ENCODE peak calls at places on chromosome 1, in five cellular contexts. D, Z, F, W and I are unnamed samples.

GRCh38 chr1:170993717-170994116 is 58.4 kb downstream of the MROH9 start:
- DNase-seq in D (no peak), Z (no peak), F (no peak), W (no peak), I (no peak)

GRCh38 chr1:204410764-204411450 is 710 bp downstream of the PPP1R15B start:
- DNase-seq in D (no peak), Z (peak), F (no peak), W (peak), I (peak)

GRCh38 chr1:200296091-200296661 is 113.7 kb downstream of the ZNF281 start:
- DNase-seq in D (no peak), Z (no peak), F (peak), W (no peak), I (no peak)

GRCh38 chr1:91712393-91712792 is 173.6 kb downstream of the TGFBR3 start:
- DNase-seq in D (no peak), Z (no peak), F (no peak), W (no peak), I (no peak)

GRCh38 chr1:46087891-46088290 is 44.5 kb downstream of the PIK3R3 start:
- DNase-seq in D (no peak), Z (no peak), F (no peak), W (no peak), I (no peak)

GRCh38 chr1:209196140-209196539 is 387.4 kb upstream of the CAMK1G start:
- DNase-seq in D (no peak), Z (no peak), F (no peak), W (no peak), I (no peak)

GRCh38 chr1:175511496-175511895 is 231.9 kb downstream of the TNR start:
- DNase-seq in D (no peak), Z (no peak), F (no peak), W (no peak), I (no peak)

GRCh38 chr1:28822779-28823178 is 10.8 kb downstream of the OPRD1 start:
- DNase-seq in D (no peak), Z (no peak), F (no peak), W (no peak), I (no peak)

GRCh38 chr1:170739803-170740202 is 75.9 kb downstream of the PRRX1 start:
- DNase-seq in D (no peak), Z (no peak), F (no peak), W (no peak), I (no peak)

GRCh38 chr1:181669209-181669608 is 185.9 kb downstream of the CACNA1E start:
- DNase-seq in D (no peak), Z (no peak), F (no peak), W (no peak), I (no peak)

GRCh38 chr1:185338719-185339622 is 21.9 kb upstream of the IVNS1ABP start:
- DNase-seq in D (no peak), Z (peak), F (no peak), W (peak), I (no peak)

GRCh38 chr1:35807614-35808375 is at the start of gene AGO4:
- DNase-seq in D (peak), Z (peak), F (peak), W (peak), I (peak)

GRCh38 chr1:31182352-31182751 is 57.3 kb downstream of the NKAIN1 start:
- DNase-seq in D (peak), Z (peak), F (peak), W (peak), I (peak)

GRCh38 chr1:89608627-89609338 is 24.1 kb upstream of the LRRC8C start:
- DNase-seq in D (no peak), Z (no peak), F (no peak), W (no peak), I (no peak)

GRCh38 chr1:213425631-213426030 is 374.6 kb downstream of the RPS6KC1 start:
- DNase-seq in D (no peak), Z (no peak), F (no peak), W (no peak), I (no peak)

GRCh38 chr1:30511563-30512252 is 211.7 kb downstream of the MATN1 start:
- DNase-seq in D (no peak), Z (peak), F (peak), W (no peak), I (no peak)

GRCh38 chr1:16926491-16927195 is 4.9 kb downstream of the CROCC start:
- DNase-seq in D (no peak), Z (no peak), F (no peak), W (no peak), I (no peak)

GRCh38 chr1:3483380-3483779 is 28.9 kb downstream of the ARHGEF16 start:
- DNase-seq in D (no peak), Z (no peak), F (no peak), W (no peak), I (no peak)

GRCh38 chr1:64246294-64246917 is 43.0 kb downstream of the UBE2U start:
- DNase-seq in D (no peak), Z (no peak), F (peak), W (no peak), I (no peak)

GRCh38 chr1:195195423-195196057 is 1412.7 kb downstream of the KCNT2 start:
- DNase-seq in D (no peak), Z (no peak), F (no peak), W (no peak), I (no peak)

GRCh38 chr1:157124855-157125254 is 13.3 kb downstream of the ETV3 start:
- DNase-seq in D (no peak), Z (no peak), F (peak), W (no peak), I (no peak)

GRCh38 chr1:157626099-157626498 is 28.2 kb upstream of the FCRL4 start:
- DNase-seq in D (no peak), Z (no peak), F (peak), W (no peak), I (no peak)

DNA sequence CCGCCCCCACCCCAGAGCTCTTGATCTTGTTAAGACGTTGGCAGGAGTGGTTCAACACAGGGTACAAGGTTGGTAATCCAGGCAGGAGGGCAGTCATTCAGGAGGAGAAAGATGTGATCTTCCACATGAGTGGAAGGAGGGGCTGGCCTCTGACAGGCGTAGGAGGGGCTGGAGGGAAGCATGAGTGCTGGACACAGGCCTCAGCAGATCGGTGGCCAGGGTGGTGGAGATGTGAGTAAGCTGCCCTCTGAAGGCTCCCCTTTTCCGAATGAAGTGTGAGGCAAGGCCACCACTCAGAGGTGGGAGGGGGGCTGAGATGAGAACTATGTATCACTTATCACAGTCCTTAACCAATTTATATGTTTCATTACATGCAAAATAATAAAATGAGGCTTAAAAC is 103.4 kb upstream of the TLR5 start:
- DNase-seq in D (no peak), Z (no peak), F (no peak), W (no peak), I (no peak)
- TF ChIP-seq CTCF in D (no peak), Z (no peak), F (no peak), W (no peak), I (no peak)

GRCh38 chr1:145993618-145994390 is 2.6 kb downstream of the TXNIP start:
- DNase-seq in D (no peak), Z (peak), F (no peak), W (no peak), I (peak)

GRCh38 chr1:145992958-145993617 is 3.3 kb downstream of the TXNIP start:
- DNase-seq in D (no peak), Z (no peak), F (no peak), W (no peak), I (no peak)

GRCh38 chr1:145990249-145991097 is 5.9 kb downstream of the TXNIP start:
- DNase-seq in D (no peak), Z (peak), F (no peak), W (no peak), I (peak)

GRCh38 chr1:145992502-145992936 is 3.9 kb downstream of the TXNIP start:
- DNase-seq in D (no peak), Z (peak), F (no peak), W (no peak), I (peak)

GRCh38 chr1:145991799-145992412 is 4.5 kb downstream of the TXNIP start:
- DNase-seq in D (no peak), Z (peak), F (no peak), W (peak), I (peak)
- TF ChIP-seq EP300 in D (no peak), Z (no peak), F (no peak), W (peak), I (no peak)

GRCh38 chr1:97529600-97529999 is 391.2 kb downstream of the DPYD start:
- DNase-seq in D (no peak), Z (no peak), F (no peak), W (no peak), I (no peak)
- TF ChIP-seq CTCF in D (no peak), Z (no peak), F (no peak), W (no peak), I (no peak)

DNA sequence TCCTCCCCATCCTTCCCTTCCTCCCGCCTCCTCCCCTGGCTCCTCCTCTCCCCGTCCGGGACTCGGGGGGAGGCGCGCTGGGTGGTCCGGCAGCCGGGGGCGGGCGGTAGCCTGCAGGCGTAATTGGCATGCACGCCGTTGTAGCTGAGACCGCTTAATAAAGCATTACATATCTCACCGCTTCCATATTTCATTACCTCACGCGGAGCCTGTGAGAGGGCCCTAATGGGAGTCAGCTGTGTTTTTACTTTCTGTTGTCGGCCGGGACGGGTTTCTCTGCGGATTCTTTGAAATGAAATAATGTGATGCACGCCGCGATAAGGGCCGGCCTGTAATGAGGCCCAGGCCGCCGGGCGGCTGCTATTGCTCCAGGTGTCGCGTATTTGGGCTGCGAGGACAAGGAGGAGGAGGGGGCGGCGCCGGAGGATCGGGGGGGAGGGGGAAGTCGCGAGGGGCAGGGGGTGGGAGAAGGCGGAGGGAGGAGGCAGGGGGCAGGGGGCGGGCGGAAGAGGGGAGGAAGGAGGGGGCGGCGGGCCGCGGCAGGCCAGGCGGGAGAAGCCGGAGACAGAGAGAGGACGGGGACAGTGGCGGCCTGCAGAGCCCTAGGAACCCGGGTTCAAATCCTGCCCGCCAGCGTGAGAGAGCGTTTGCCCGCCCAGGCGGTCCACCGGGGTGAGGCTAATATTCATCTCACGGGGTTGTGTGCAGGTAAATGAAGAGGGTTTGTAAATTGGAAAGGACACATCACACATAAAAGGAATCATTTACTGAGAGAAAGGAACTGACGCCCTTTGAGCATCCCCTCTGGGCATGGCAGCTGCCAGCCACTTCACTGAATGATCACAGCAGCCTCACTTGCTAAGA is 95.6 kb downstream of the FOXD2 start:
- DNase-seq in D (peak), Z (peak), F (no peak), W (peak), I (peak)
- TF ChIP-seq EP300 in D (no peak), Z (no peak), F (no peak), W (peak), I (no peak)

DNA sequence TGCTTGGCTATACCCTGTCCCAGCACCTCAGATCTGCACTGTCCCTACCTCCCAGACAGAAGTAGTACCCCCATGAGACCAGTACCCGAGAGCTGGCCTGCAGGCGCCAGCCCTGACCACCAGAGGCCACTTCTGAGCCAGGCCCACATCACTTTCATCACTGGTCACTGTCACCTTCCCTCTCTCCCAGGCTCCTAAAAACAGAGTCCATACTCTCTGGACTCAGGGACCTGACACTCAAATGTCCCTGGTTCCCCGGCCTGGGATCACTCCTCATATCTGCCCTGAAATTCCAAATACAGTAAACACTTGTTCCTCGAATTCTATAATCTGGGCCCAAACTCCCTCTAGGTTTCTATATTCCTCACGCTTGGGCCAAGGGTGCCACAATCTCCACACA is 18.7 kb downstream of the TMEM53 start:
- DNase-seq in D (no peak), Z (no peak), F (peak), W (no peak), I (no peak)
- TF ChIP-seq CTCF in D (no peak), Z (peak), F (peak), W (peak), I (peak)

GRCh38 chr1:11697188-11697892 is 5.8 kb downstream of the DRAXIN start:
- DNase-seq in D (no peak), Z (no peak), F (no peak), W (no peak), I (no peak)
- TF ChIP-seq EP300 in D (no peak), Z (no peak), F (no peak), W (no peak), I (no peak)

GRCh38 chr1:941588-942383 is 17.3 kb downstream of the NOC2L start:
- DNase-seq in D (peak), Z (peak), F (peak), W (no peak), I (peak)

GRCh38 chr1:939511-940107 is 15.9 kb downstream of the SAMD11 start:
- DNase-seq in D (no peak), Z (no peak), F (no peak), W (no peak), I (no peak)

GRCh38 chr1:938711-939504 is 15.2 kb downstream of the SAMD11 start:
- DNase-seq in D (no peak), Z (no peak), F (peak), W (no peak), I (no peak)

GRCh38 chr1:941027-941587 is 17.4 kb downstream of the SAMD11 start:
- DNase-seq in D (no peak), Z (no peak), F (no peak), W (no peak), I (no peak)

DNA sequence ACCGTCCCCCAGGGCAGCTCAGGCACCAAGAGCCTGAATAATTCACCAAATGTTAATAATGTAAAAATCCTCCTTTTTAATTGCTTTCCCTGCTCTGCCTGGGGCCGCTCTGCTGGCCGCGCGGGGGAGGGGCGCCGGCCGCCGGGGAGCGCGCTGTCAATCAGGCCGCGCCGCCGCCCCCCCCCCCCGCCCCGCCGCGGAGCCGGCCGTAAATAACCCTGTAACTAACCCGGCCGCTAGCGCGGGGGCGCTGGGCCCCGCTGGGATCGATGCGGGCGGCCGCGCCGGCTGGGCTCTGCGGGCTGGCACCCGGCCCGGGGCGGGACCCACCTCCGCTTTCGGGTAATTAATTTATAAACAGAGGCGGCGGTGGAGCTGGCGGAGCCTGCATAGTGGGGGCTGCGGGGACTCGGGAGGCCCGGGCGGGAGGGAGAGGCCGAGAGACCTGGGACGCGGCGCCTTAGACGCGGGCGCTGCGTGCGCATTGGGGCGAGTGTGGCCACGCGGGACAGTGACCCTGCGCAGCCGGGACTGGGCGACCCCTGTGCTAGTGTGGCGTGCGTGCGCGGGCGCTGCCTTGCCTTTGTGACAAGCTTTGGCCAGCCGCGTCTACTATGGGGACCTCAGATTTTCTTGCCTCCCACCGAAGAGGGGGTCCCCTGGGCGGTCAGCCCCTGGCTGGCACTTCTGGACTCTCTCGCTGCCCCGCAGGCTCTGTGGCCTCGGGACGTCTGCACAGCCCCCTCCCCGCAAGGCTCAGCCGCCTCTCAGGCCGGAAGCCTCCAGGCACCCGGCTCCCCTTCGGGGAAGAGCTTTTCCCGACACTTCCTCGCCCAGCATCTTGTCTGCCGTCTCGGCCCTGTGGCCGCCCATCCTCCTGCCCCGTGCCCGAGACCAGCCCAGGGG is 16.7 kb downstream of the SAMD11 start:
- DNase-seq in D (peak), Z (peak), F (peak), W (no peak), I (peak)
- TF ChIP-seq CTCF in D (no peak), Z (no peak), F (peak), W (peak), I (no peak)

GRCh38 chr1:8075511-8076051 is 49.5 kb upstream of the ERRFI1 start:
- DNase-seq in D (no peak), Z (no peak), F (peak), W (no peak), I (no peak)

GRCh38 chr1:8076171-8076570 is 50.1 kb upstream of the ERRFI1 start:
- DNase-seq in D (no peak), Z (peak), F (no peak), W (no peak), I (no peak)

GRCh38 chr1:8077602-8078001 is 51.5 kb upstream of the ERRFI1 start:
- DNase-seq in D (no peak), Z (no peak), F (no peak), W (no peak), I (no peak)

GRCh38 chr1:8077120-8077573 is 51.0 kb upstream of the ERRFI1 start:
- DNase-seq in D (peak), Z (peak), F (peak), W (no peak), I (peak)

GRCh38 chr1:8078176-8078671 is 52.1 kb upstream of the ERRFI1 start:
- DNase-seq in D (no peak), Z (no peak), F (peak), W (no peak), I (no peak)
- TF ChIP-seq EP300 in D (no peak), Z (no peak), F (no peak), W (no peak), I (no peak)

DNA sequence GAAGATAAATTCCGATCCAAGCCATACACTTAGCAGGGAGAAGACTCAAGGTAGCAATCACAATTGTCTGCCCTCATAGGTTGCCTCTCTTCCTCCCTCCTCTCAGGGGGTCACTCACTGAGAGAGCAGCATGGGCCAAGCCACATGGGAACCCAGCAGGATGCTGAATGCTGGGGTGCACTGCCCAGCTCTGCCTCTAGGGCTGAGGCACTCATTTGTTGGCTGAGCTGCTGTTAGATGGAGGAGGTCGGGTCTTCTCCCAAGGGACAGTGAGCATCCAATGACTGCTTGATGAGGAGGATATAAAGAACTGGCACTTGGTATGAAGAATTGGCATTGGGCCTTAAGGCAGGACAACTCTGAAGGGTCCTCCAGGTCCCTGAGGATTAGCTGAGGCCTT is 418.8 kb downstream of the SIPA1L2 start:
- DNase-seq in D (no peak), Z (no peak), F (peak), W (no peak), I (no peak)
- TF ChIP-seq CTCF in D (no peak), Z (no peak), F (no peak), W (peak), I (no peak)

DNA sequence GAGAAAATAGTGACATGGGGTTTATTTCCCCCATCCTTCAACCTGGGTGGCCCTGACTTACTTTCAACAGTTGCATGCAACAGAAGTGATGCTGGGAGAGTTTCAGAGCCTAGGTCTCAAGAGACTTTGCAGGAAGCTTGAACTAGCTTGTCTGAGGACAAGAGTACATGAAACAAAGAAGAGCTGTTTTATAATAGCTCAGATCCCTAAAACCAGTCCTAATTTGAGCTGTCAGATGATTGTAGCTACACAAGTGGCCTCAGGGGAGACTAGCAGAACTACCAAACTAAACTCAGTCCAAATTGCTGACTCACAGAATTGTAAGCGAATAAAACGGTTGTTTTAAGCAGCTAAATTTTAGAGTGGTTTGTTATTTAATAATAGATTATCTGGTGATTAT is 17.1 kb downstream of the RC3H1 start:
- DNase-seq in D (no peak), Z (no peak), F (no peak), W (peak), I (no peak)
- TF ChIP-seq EP300 in D (no peak), Z (no peak), F (no peak), W (peak), I (no peak)